ENCODE peak calls at places on chromosomes 2 and 18, in five cellular contexts. One of them, this sample, is unnamed.

GRCh38 chr2:63741884-63742583 is 99.7 kb upstream of the UGP2 start:
- DNase-seq in A549: no peak
- DNase-seq in fibroblast of lung: no peak
- DNase-seq in thyroid gland: no peak
- DNase-seq in keratinocyte: no peak
- DNase-seq in this sample: no peak

GRCh38 chr2:184053326-184053725 is 545.0 kb upstream of the ZNF804A start:
- DNase-seq in A549: no peak
- DNase-seq in fibroblast of lung: no peak
- DNase-seq in thyroid gland: no peak
- DNase-seq in keratinocyte: no peak
- DNase-seq in this sample: no peak

GRCh38 chr2:1738646-1739302 is 5.5 kb downstream of the PXDN start:
- DNase-seq in A549: no peak
- DNase-seq in fibroblast of lung: peak
- DNase-seq in thyroid gland: no peak
- DNase-seq in keratinocyte: no peak
- DNase-seq in this sample: no peak

GRCh38 chr2:160051374-160051800 is 11.0 kb downstream of the PLA2R1 start:
- DNase-seq in A549: no peak
- DNase-seq in fibroblast of lung: no peak
- DNase-seq in thyroid gland: no peak
- DNase-seq in keratinocyte: no peak
- DNase-seq in this sample: peak

GRCh38 chr18:79949571-79950439 is 1.6 kb downstream of the SLC66A2 start:
- DNase-seq in A549: no peak
- DNase-seq in fibroblast of lung: no peak
- DNase-seq in thyroid gland: no peak
- DNase-seq in keratinocyte: no peak
- DNase-seq in this sample: no peak

GRCh38 chr2:205188516-205189138 is 493.7 kb upstream of the NRP2 start:
- DNase-seq in A549: no peak
- DNase-seq in fibroblast of lung: peak
- DNase-seq in thyroid gland: peak
- DNase-seq in keratinocyte: no peak
- DNase-seq in this sample: no peak

GRCh38 chr2:223896751-223897320 is 48.3 kb downstream of the WDFY1 start:
- DNase-seq in A549: no peak
- DNase-seq in fibroblast of lung: peak
- DNase-seq in thyroid gland: no peak
- DNase-seq in keratinocyte: no peak
- DNase-seq in this sample: no peak

GRCh38 chr2:70553334-70553583 is 367 bp downstream of the TGFA start:
- DNase-seq in A549: no peak
- DNase-seq in fibroblast of lung: no peak
- DNase-seq in thyroid gland: peak
- DNase-seq in keratinocyte: no peak
- DNase-seq in this sample: no peak

GRCh38 chr18:8839285-8839684 is 133.9 kb downstream of the MTCL1 start:
- DNase-seq in A549: no peak
- DNase-seq in fibroblast of lung: peak
- DNase-seq in thyroid gland: no peak
- DNase-seq in keratinocyte: no peak
- DNase-seq in this sample: no peak

GRCh38 chr2:182666674-182667320 is 49.3 kb upstream of the DNAJC10 start:
- DNase-seq in A549: peak
- DNase-seq in fibroblast of lung: peak
- DNase-seq in thyroid gland: no peak
- DNase-seq in keratinocyte: peak
- DNase-seq in this sample: no peak

GRCh38 chr2:222561817-222562424 is 94.0 kb downstream of the FARSB start:
- DNase-seq in A549: peak
- DNase-seq in fibroblast of lung: peak
- DNase-seq in thyroid gland: peak
- DNase-seq in keratinocyte: no peak
- DNase-seq in this sample: no peak

GRCh38 chr2:81747481-81748070 is 1443.0 kb upstream of the LRRTM1 start:
- DNase-seq in A549: no peak
- DNase-seq in fibroblast of lung: no peak
- DNase-seq in thyroid gland: no peak
- DNase-seq in keratinocyte: no peak
- DNase-seq in this sample: no peak

GRCh38 chr2:33411765-33412164 is 64.7 kb upstream of the RASGRP3 start:
- DNase-seq in A549: peak
- DNase-seq in fibroblast of lung: peak
- DNase-seq in thyroid gland: no peak
- DNase-seq in keratinocyte: no peak
- DNase-seq in this sample: no peak

GRCh38 chr18:9741821-9742541 is 33.9 kb downstream of the RAB31 start:
- DNase-seq in A549: no peak
- DNase-seq in fibroblast of lung: no peak
- DNase-seq in thyroid gland: no peak
- DNase-seq in keratinocyte: no peak
- DNase-seq in this sample: peak

GRCh38 chr2:134500211-134500935 is 218.4 kb downstream of the TMEM163 start:
- DNase-seq in A549: no peak
- DNase-seq in fibroblast of lung: no peak
- DNase-seq in thyroid gland: no peak
- DNase-seq in keratinocyte: no peak
- DNase-seq in this sample: no peak

GRCh38 chr2:13040043-13040442 is 323.3 kb downstream of the TRIB2 start:
- DNase-seq in A549: no peak
- DNase-seq in fibroblast of lung: no peak
- DNase-seq in thyroid gland: no peak
- DNase-seq in keratinocyte: no peak
- DNase-seq in this sample: no peak

GRCh38 chr18:2442006-2442405 is 129.3 kb downstream of the METTL4 start:
- DNase-seq in A549: no peak
- DNase-seq in fibroblast of lung: no peak
- DNase-seq in thyroid gland: no peak
- DNase-seq in keratinocyte: no peak
- DNase-seq in this sample: no peak

GRCh38 chr2:240507778-240508251 is 50.0 kb downstream of the ANKMY1 start:
- DNase-seq in A549: no peak
- DNase-seq in fibroblast of lung: no peak
- DNase-seq in thyroid gland: no peak
- DNase-seq in keratinocyte: no peak
- DNase-seq in this sample: peak

GRCh38 chr18:32317651-32318050 is 127.8 kb downstream of the MEP1B start:
- DNase-seq in A549: no peak
- DNase-seq in fibroblast of lung: peak
- DNase-seq in thyroid gland: no peak
- DNase-seq in keratinocyte: no peak
- DNase-seq in this sample: no peak
- H3K27ac ChIP-seq in A549: peak
- H3K27ac ChIP-seq in fibroblast of lung: no peak
- H3K27ac ChIP-seq in thyroid gland: peak
- H3K27ac ChIP-seq in keratinocyte: peak
- H3K27ac ChIP-seq in this sample: peak

GRCh38 chr18:7479756-7480155 is 87.4 kb upstream of the PTPRM start:
- DNase-seq in A549: no peak
- DNase-seq in fibroblast of lung: peak
- DNase-seq in thyroid gland: no peak
- DNase-seq in keratinocyte: no peak
- DNase-seq in this sample: no peak
- H3K27ac ChIP-seq in A549: no peak
- H3K27ac ChIP-seq in fibroblast of lung: no peak
- H3K27ac ChIP-seq in thyroid gland: no peak
- H3K27ac ChIP-seq in keratinocyte: no peak
- H3K27ac ChIP-seq in this sample: no peak

DNA sequence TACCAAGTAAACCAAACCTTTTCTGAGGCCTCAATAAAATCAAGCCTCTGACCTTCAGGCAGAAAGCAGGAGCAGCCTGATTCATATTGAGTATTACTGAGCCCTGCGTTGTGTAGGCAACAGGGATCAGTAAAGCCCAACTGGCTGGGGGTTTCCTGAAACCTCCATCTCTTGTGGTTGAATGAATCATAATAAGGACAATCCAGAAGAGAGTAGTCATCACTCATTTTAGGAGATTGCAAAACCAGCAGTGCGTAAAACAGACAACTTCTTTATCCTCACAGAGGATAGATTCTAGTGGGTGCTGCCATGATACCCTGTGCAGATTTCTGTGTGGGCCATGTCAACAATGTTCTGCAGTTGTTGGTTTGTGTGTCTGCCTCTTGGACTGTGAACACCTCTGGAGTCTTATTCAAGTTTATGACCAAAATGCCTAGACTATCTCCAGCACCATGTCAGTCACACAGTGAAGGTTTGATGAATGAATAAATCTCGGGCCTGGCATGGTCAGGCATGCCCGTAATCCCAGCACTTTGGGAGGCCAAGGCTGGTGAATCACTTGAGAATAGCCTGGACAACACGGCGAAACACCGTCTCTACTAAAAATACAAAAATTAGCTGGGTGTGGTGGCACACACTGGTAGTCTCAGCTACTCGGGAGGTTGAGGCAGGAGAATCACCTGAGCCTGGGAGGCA is 51.8 kb upstream of the RAB27B start:
- DNase-seq in A549: peak
- DNase-seq in fibroblast of lung: peak
- DNase-seq in thyroid gland: no peak
- DNase-seq in keratinocyte: peak
- DNase-seq in this sample: no peak
- H3K27ac ChIP-seq in A549: peak
- H3K27ac ChIP-seq in fibroblast of lung: peak
- H3K27ac ChIP-seq in thyroid gland: no peak
- H3K27ac ChIP-seq in keratinocyte: peak
- H3K27ac ChIP-seq in this sample: no peak

DNA sequence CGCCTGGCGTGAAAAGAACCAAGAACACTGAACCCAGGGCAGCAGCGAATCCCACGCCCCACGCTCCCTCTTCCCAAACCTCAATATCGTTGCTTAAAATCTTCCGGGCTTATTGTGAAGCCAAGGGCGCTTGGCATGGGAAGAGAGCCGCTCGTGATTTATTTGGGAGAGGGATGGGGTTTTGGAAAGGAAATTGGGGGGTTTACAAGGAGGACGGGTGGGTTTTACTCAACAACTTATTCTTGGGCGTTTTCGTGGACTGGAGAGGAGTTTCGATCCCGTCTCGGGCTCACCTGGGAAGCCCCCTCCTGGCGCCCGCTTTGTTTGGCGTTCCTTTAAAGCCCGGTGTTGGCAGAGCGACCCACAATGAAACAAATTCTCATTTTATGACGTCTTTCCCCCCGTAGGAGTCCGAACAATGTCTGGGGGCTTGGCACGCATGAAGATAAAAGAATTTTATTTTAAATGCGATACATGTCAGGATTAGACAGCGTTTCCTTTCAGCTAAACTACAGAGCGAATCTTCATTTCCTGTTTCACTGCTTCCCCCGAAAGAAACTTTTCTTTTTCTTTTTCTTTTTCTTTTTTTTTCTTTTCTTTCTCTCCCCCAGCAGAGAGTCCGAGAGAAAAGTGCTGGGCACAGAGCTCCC is 135.3 kb downstream of the INSIG2 start:
- DNase-seq in A549: no peak
- DNase-seq in fibroblast of lung: peak
- DNase-seq in thyroid gland: no peak
- DNase-seq in keratinocyte: no peak
- DNase-seq in this sample: no peak
- H3K27ac ChIP-seq in A549: no peak
- H3K27ac ChIP-seq in fibroblast of lung: no peak
- H3K27ac ChIP-seq in thyroid gland: no peak
- H3K27ac ChIP-seq in keratinocyte: peak
- H3K27ac ChIP-seq in this sample: no peak

GRCh38 chr18:62438402-62438801 is 84.4 kb upstream of the ZCCHC2 start:
- DNase-seq in A549: no peak
- DNase-seq in fibroblast of lung: no peak
- DNase-seq in thyroid gland: no peak
- DNase-seq in keratinocyte: no peak
- DNase-seq in this sample: no peak
- H3K27ac ChIP-seq in A549: peak
- H3K27ac ChIP-seq in fibroblast of lung: no peak
- H3K27ac ChIP-seq in thyroid gland: no peak
- H3K27ac ChIP-seq in keratinocyte: peak
- H3K27ac ChIP-seq in this sample: peak

This sample was measured in esophagus muscularis mucosa.